ENCODE peak calls at places on chromosome 21, in eight cellular contexts. Z is natural killer cell, D is AG10803, J is tibial artery, V is Peyer's patch, W is IMR-90, A is lung, E is HFF-Myc. M is an unnamed sample.
A peak's percentile ranks its signal among the peaks of the same experiment; 100 is the strongest.

GRCh38 chr21:26587621-26588260 is 14.7 kb upstream of the CYYR1 start:
- DNase-seq in Z (no peak), D (peak; percentile 76), J (no peak), V (no peak), W (peak; percentile 44), A (no peak), E (no peak), M (no peak)

GRCh38 chr21:22791986-22792560 is 1793.9 kb downstream of the NCAM2 start:
- DNase-seq in Z (no peak), D (peak; percentile 37), J (no peak), V (no peak), W (peak; percentile 38), A (no peak), E (peak; percentile 4), M (no peak)

GRCh38 chr21:36732217-36732616 is 33.3 kb downstream of the SIM2 start:
- DNase-seq in Z (no peak), D (no peak), J (no peak), V (no peak), W (no peak), A (no peak), E (no peak), M (no peak)

GRCh38 chr21:42315296-42315891 is at the start of gene TFF3:
- DNase-seq in Z (no peak), D (no peak), J (no peak), V (no peak), W (no peak), A (no peak), E (no peak), M (no peak)

GRCh38 chr21:46368533-46369285 is 44.8 kb downstream of the PCNT start:
- DNase-seq in Z (peak; percentile 30), D (no peak), J (no peak), V (no peak), W (no peak), A (no peak), E (no peak), M (no peak)

GRCh38 chr21:46559291-46559983 is 45.4 kb downstream of the S100B start:
- DNase-seq in Z (peak; percentile 59), D (no peak), J (no peak), V (peak; percentile 51), W (no peak), A (no peak), E (no peak), M (no peak)

GRCh38 chr21:14841511-14842472 is 223.0 kb downstream of the NRIP1 start:
- DNase-seq in Z (no peak), D (no peak), J (no peak), V (no peak), W (no peak), A (no peak), E (no peak), M (no peak)

GRCh38 chr21:42685036-42685435 is 31.6 kb downstream of the PDE9A start:
- DNase-seq in Z (peak; percentile 20), D (no peak), J (no peak), V (no peak), W (no peak), A (no peak), E (no peak), M (no peak)

GRCh38 chr21:46550511-46550941 is 54.4 kb downstream of the S100B start:
- DNase-seq in Z (peak; percentile 51), D (no peak), J (no peak), V (peak; percentile 62), W (no peak), A (peak; percentile 27), E (no peak), M (no peak)

GRCh38 chr21:39525601-39526000 is 73.8 kb downstream of the SH3BGR start:
- DNase-seq in Z (no peak), D (no peak), J (no peak), V (no peak), W (no peak), A (no peak), E (no peak), M (no peak)

GRCh38 chr21:39527067-39527595 is 75.4 kb downstream of the SH3BGR start:
- DNase-seq in Z (no peak), D (no peak), J (no peak), V (no peak), W (no peak), A (no peak), E (no peak), M (no peak)

GRCh38 chr21:39529026-39529425 is 77.3 kb downstream of the SH3BGR start:
- DNase-seq in Z (no peak), D (no peak), J (no peak), V (no peak), W (no peak), A (no peak), E (no peak), M (no peak)

GRCh38 chr21:39525129-39525528 is 73.4 kb downstream of the SH3BGR start:
- DNase-seq in Z (no peak), D (no peak), J (no peak), V (no peak), W (no peak), A (peak; percentile 77), E (no peak), M (no peak)

DNA sequence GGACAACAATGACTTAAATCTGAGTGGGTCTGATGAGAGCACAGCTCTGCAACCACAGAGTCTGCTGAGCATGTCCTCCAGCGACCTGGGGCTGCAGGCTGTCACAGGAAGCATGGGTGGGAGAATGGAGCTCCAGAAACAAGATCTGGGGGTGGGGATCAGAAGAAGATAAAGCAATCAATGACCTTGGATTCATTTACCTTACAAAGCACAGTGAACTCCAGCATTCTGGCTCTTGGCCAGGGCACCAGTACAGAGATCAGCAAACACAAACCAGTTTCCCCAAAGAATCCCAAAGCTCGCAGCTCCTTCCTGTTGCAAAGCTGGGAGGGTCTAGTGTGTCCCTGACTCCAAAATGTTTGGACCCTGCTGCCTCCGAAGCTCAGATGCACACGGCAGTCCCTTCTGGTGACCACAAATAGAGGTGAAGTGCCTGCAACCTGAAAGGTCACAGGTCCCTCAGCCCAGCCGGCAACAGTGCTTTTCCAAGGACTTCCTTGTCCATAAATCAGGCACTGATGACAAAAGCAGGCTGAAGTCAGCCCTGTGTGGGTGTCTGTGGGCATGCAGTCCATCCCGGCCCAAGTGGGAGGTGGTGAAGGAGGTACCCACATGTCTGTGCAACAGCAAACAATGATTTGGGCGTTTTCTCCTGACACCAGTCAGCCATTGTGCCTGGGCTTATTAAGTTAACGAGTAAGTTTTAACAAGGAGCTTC is 76.1 kb downstream of the SH3BGR start:
- DNase-seq in Z (no peak), D (no peak), J (no peak), V (no peak), W (no peak), A (no peak), E (no peak), M (no peak)
- TF ChIP-seq CTCF in Z (no peak), D (no peak), J (no peak), V (no peak), W (no peak), A (no peak), E (no peak), M (no peak)

DNA sequence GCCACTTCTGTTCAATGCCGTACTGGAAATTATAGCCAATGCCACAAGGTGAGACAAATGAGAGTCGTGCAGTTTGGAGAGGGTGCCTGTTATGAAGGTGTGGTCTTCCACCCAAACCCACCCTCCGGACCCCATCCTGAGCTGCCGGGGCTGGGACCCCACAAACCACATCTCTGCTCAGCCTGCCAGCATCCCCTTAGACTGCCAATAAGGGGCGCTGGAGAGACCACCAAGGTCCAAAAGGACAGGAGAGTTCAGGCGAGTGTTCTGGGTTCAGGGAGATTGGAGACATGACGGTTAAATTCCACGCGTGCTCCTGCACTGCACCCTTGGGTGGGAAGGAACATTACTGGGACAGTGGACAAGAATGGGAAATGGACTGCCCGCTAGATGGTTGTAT is 48.7 kb upstream of the COL18A1 start:
- DNase-seq in Z (no peak), D (no peak), J (no peak), V (no peak), W (no peak), A (no peak), E (no peak), M (no peak)
- TF ChIP-seq CTCF in Z (no peak), D (no peak), J (no peak), V (no peak), W (no peak), A (no peak), E (peak; percentile 24), M (no peak)

GRCh38 chr21:40511976-40512375 is 335.0 kb downstream of the DSCAM start:
- DNase-seq in Z (no peak), D (peak; percentile 11), J (no peak), V (no peak), W (no peak), A (no peak), E (no peak), M (no peak)

GRCh38 chr21:40507978-40508377 is 339.0 kb downstream of the DSCAM start:
- DNase-seq in Z (no peak), D (peak; percentile 15), J (no peak), V (no peak), W (peak; percentile 4), A (no peak), E (no peak), M (no peak)

GRCh38 chr21:40516336-40516735 is 330.6 kb downstream of the DSCAM start:
- DNase-seq in Z (no peak), D (no peak), J (peak; percentile 51), V (no peak), W (no peak), A (no peak), E (no peak), M (no peak)

DNA sequence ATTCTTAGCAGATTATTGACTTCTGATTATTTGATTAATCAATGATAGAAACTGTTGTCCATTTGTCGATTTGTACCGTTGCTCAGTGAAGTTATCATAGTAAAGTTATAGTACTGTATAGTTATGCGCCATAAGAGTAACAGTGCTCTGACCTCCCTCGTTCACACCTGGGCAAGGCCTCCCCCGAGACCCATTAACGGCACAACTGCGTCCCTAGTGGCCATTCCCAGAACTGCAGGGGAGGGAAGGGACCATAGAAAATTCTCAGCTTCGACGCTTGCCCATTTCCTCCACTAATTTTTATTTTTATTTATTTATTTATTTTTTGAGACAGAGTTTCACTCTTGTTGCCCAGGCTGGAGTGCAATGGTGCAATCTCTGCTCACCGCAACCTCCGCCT is 334.4 kb downstream of the DSCAM start:
- DNase-seq in Z (no peak), D (no peak), J (no peak), V (no peak), W (no peak), A (no peak), E (no peak), M (no peak)
- TF ChIP-seq CTCF in Z (no peak), D (peak; percentile 20), J (no peak), V (peak; percentile 6), W (no peak), A (no peak), E (peak; percentile 51), M (peak; percentile 61)

GRCh38 chr21:17690078-17690494 is 77.4 kb upstream of the BTG3 start:
- DNase-seq in Z (no peak), D (no peak), J (no peak), V (no peak), W (no peak), A (no peak), E (no peak), M (no peak)

GRCh38 chr21:17693801-17694200 is 81.1 kb upstream of the BTG3 start:
- DNase-seq in Z (no peak), D (no peak), J (no peak), V (no peak), W (no peak), A (no peak), E (no peak), M (no peak)

GRCh38 chr21:17688912-17689874 is 76.5 kb upstream of the BTG3 start:
- DNase-seq in Z (peak; percentile 49), D (no peak), J (no peak), V (no peak), W (peak; percentile 12), A (peak; percentile 45), E (peak; percentile 48), M (no peak)
- TF ChIP-seq CTCF in Z (peak; percentile 58), D (no peak), J (no peak), V (peak; percentile 32), W (no peak), A (no peak), E (peak; percentile 33), M (peak; percentile 71)